ENCODE peak calls at places on chromosomes 11 and 22, in five cellular contexts. Q is thoracic aorta, L is left lung, E is sigmoid colon, Y is Peyer's patch. T is an unnamed sample. For H3K36me3, the result is how much of the 10 kb centered on the place peaks cover.

GRCh38 chr11:8989411-8989810 is 14.4 kb downstream of the NRIP3 start:
- DNase-seq in Q (no peak), L (no peak), E (no peak), Y (no peak), T (no peak)

GRCh38 chr22:30167327-30167726 is 79.2 kb downstream of the LIF start:
- DNase-seq in Q (no peak), L (no peak), E (no peak), Y (no peak), T (no peak)

GRCh38 chr11:106585061-106585460 is 433.2 kb downstream of the GUCY1A2 start:
- DNase-seq in Q (no peak), L (no peak), E (no peak), Y (no peak), T (no peak)

GRCh38 chr11:7448126-7448525 is 37.2 kb upstream of the OLFML1 start:
- DNase-seq in Q (no peak), L (no peak), E (no peak), Y (no peak), T (no peak)

GRCh38 chr11:109439684-109440083 is 17.7 kb downstream of the C11orf87 start:
- DNase-seq in Q (no peak), L (no peak), E (no peak), Y (no peak), T (no peak)

GRCh38 chr11:8870461-8871282 is 40.3 kb upstream of the AKIP1 start:
- DNase-seq in Q (no peak), L (peak), E (peak), Y (peak), T (peak)

GRCh38 chr22:36977401-36977861 is 41.8 kb downstream of the TST start:
- DNase-seq in Q (no peak), L (peak), E (peak), Y (peak), T (peak)

GRCh38 chr11:59247535-59248227 is 35.0 kb upstream of the MPEG1 start:
- DNase-seq in Q (no peak), L (no peak), E (no peak), Y (no peak), T (no peak)

GRCh38 chr11:72700026-72700610 is 25.9 kb upstream of the PDE2A start:
- DNase-seq in Q (no peak), L (no peak), E (no peak), Y (no peak), T (no peak)

GRCh38 chr11:28525636-28526405 is 417.6 kb downstream of the METTL15 start:
- DNase-seq in Q (no peak), L (peak), E (no peak), Y (no peak), T (no peak)

GRCh38 chr22:38864361-38865191 is 7.4 kb downstream of the CBX6 start:
- DNase-seq in Q (no peak), L (no peak), E (peak), Y (peak), T (no peak)

GRCh38 chr11:128210148-128210940 is 377.0 kb downstream of the ETS1 start:
- DNase-seq in Q (peak), L (no peak), E (no peak), Y (no peak), T (no peak)

GRCh38 chr11:86003654-86004053 is 65.2 kb downstream of the PICALM start:
- DNase-seq in Q (no peak), L (no peak), E (no peak), Y (no peak), T (no peak)
- H3K36me3 ChIP-seq in Q (half or more), L (under half), E (under half), Y (half or more), T (half or more)

DNA sequence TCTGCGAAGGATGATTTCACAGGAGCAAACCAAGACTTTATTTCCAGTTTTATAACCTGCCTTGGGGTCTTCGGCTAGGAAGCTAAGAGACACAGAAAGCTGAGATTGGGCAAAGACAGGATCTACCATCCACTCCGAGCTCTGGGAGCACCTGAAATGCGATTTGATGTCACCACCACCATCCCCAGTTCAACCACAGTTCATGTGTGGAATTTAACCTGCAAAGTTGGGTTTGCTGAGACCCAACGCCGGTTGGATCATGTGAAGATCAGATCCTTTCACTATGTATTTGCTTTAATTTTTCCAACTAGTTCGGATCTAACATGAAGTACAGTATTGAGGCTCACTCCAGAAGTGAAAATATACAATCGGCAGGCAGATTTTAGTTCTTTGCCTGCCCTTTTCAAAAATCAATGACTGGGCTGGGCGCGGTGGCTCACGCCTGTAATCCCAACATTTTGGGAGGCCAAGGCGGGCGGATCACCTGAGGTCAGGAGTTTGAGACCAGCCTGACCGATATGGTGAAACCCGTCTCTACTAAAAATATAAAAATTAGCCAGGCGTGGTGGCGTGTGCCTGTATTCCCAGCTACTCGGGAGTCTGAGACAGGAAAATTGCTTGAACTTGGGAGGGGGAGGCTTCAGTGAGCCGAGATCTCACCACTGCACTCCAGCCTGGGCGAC is 1.4 kb upstream of the C11orf24 start:
- DNase-seq in Q (no peak), L (no peak), E (no peak), Y (no peak), T (no peak)
- H3K4me3 ChIP-seq in Q (no peak), L (no peak), E (peak), Y (peak), T (no peak)

DNA sequence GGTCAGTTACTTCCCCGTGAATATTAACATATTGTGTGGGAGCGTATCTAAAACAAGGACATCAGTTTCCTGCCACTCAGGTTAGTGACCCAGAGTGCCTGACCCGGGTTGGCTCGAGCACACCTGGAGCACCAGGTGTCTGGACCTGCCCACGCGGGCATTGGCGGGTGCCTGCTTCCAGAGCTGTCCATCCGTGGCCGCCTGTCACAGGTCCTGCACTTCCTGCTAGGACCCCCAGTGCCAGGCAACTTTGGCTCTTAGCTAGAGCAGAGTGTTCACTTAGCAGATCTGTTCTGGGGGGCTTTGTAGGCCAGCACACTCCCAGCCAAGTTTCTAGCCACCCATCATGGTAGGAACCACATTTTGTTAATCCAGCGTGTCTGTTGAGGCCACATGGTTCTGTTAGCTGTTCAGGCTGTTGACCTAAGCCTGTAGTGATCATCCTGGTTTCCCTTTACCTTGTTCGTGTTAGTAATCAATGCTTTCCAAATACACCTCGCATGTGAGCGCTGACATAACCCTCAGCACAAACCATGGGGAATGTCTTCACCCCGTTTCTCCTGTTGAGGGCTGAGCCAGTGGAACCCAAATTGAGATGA is 29.5 kb downstream of the MOV10L1 start:
- DNase-seq in Q (no peak), L (no peak), E (peak), Y (no peak), T (no peak)
- H3K27ac ChIP-seq in Q (peak), L (no peak), E (peak), Y (no peak), T (no peak)

GRCh38 chr22:26715392-26715939 is 58.1 kb downstream of the MIAT start:
- DNase-seq in Q (no peak), L (no peak), E (no peak), Y (no peak), T (no peak)

GRCh38 chr22:26714971-26715370 is 57.6 kb downstream of the MIAT start:
- DNase-seq in Q (no peak), L (no peak), E (no peak), Y (no peak), T (no peak)

GRCh38 chr22:26722159-26722558 is 64.8 kb downstream of the MIAT start:
- DNase-seq in Q (no peak), L (no peak), E (no peak), Y (no peak), T (no peak)

GRCh38 chr22:26718905-26719304 is 61.5 kb downstream of the MIAT start:
- DNase-seq in Q (no peak), L (no peak), E (no peak), Y (no peak), T (no peak)

DNA sequence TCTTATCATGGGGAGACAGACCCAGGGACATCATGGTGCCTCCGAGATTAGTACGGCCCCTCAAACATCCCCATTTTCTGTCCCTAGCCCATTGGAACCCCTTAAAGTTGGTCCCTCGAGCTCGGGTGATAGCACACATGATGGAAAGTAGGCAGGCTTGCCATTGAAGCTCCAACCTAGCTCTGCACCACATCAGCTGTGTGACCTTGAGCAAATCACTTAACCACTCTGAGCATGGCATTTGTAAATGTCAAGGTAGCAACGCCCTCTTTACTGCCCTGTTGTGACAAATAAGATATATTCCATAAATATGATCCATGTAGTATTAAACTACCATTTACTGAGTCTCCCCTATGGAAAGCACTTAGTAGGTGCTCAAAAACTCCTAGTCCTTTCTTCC is 61.1 kb downstream of the MIAT start:
- DNase-seq in Q (no peak), L (no peak), E (no peak), Y (no peak), T (no peak)
- H3K36me3 ChIP-seq in Q (under half), L (under half), E (under half), Y (under half), T (half or more)

GRCh38 chr22:19176732-19177131 is 1.8 kb downstream of the SLC25A1 start:
- DNase-seq in Q (no peak), L (no peak), E (no peak), Y (no peak), T (no peak)
- H3K4me3 ChIP-seq in Q (no peak), L (no peak), E (no peak), Y (no peak), T (no peak)

DNA sequence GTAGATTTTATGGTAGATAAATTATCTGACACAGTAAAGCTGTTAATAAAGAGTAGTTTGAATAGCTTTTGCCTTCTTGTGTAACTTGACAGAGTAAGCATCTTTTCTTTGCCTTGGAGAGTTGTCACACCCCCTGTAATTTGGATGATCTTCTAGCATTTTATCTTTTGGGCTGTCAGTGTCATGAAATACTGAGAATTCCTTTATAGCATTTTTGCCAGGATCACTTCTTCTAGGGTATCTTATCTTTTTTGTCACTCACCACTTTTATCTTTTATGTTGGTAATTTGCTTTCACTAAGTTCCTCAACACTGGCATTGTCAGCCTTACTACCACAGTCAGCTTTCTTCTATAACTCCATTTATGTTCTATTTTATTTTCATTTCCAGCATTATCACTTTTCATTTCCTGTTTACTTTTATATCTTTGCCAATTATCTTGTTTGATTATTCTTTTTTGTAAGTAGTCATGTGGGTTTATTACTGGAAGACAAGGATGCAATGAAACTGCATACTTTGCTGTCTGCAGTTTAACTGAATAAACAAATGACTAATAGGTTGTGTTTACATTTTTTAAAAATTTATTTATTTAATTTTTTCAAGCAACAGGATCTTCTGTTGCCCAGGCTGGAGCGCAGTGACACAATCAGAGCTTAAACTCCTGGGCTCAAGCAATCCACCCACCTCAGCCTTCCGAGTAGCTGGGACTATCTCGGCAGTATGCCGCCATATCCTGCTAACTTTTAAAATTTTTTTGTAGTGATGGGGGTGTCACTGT is 28.1 kb upstream of the ACAT1 start:
- DNase-seq in Q (no peak), L (no peak), E (no peak), Y (no peak), T (no peak)
- H3K27ac ChIP-seq in Q (no peak), L (no peak), E (no peak), Y (no peak), T (no peak)

GRCh38 chr22:24051568-24051967 is 40.5 kb downstream of the CABIN1 start:
- DNase-seq in Q (peak), L (no peak), E (no peak), Y (no peak), T (no peak)

GRCh38 chr22:24051028-24051427 is 39.9 kb downstream of the CABIN1 start:
- DNase-seq in Q (no peak), L (no peak), E (no peak), Y (no peak), T (no peak)

GRCh38 chr22:24053481-24054226 is 42.5 kb downstream of the CABIN1 start:
- DNase-seq in Q (no peak), L (no peak), E (no peak), Y (no peak), T (no peak)

GRCh38 chr22:24055283-24055682 is 44.2 kb downstream of the CABIN1 start:
- DNase-seq in Q (no peak), L (no peak), E (no peak), Y (no peak), T (no peak)

GRCh38 chr22:24054356-24054755 is 43.3 kb downstream of the CABIN1 start:
- DNase-seq in Q (no peak), L (no peak), E (no peak), Y (no peak), T (no peak)
- H3K36me3 ChIP-seq in Q (under half), L (under half), E (half or more), Y (half or more), T (half or more)

DNA sequence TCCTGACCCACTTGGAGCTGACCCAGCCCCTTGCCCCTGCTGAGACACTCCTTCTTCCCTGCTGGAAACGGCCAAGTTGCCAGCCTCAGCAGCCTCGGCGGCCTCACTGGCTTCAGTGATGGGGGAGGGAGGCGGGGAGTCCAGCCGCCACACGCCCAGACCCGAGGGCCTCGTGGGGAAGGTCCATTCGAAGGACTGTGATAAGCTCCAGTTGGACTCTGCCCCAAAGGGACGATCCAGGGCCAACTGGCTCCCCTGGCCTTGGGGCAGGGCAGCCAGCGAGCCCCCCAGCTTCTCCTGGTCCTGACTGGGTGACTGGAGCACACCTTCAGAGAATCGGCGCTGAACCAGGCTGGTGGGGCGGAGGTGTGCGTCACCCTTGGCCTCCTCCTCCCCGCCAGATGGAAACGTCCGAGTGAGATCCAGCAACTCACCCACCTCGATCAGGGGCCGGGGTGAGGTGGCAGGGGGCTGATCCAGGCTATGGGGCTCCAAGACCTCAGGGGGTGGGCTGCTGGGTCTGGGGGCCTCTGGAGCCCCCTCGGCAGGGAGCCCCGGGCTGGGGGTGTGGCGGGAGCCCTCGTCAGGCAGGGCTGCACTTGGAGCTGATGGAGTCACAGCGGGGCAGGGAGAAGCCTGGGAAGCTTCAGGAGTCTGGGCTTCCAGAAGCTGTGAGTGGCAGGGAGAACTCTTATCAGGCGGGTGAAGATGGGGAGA is 11.5 kb downstream of the TNKS1BP1 start:
- DNase-seq in Q (no peak), L (peak), E (peak), Y (peak), T (no peak)
- H3K4me3 ChIP-seq in Q (no peak), L (no peak), E (no peak), Y (no peak), T (no peak)

DNA sequence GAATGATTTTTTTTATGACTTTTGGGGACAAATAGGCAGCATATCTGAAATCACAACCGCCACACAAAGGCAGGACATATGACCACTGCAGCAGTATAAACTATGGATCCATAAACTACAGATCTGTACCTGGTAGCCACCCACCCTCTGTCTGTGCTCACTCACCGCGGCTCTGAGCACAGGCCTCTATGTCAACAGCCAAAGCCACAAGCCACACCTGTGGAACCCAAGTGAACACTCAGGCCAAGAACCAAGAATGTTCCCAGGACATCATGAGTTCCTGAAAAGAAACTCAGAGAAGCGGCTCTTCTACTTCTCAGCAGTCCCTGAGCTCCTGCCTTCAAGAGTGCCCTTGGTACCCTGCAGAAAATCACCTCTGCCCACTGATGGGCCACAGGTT is 22.4 kb downstream of the PISD start:
- DNase-seq in Q (no peak), L (no peak), E (no peak), Y (no peak), T (no peak)
- H3K27ac ChIP-seq in Q (no peak), L (no peak), E (no peak), Y (peak), T (no peak)

T was measured in CD4-positive, CD25-positive, alpha-beta regulatory T cell.